ENCODE peak calls at places on chromosome 15, in seven cellular contexts. V is tibial artery, Y is lower lobe of right lung, Z is heart right ventricle, F is Karpas-422, E is HCT116, T is Peyer's patch. H is an unnamed sample.
A peak's percentile ranks its signal among the peaks of the same experiment; 100 is the strongest.

GRCh38 chr15:66657062-66658020 is 44.7 kb upstream of the SMAD6 start:
- DNase-seq in V (no peak), Y (no peak), Z (no peak), F (no peak), E (no peak), T (no peak), H (peak; percentile 32)

GRCh38 chr15:88075102-88075501 is 181.4 kb downstream of the NTRK3 start:
- DNase-seq in V (no peak), Y (no peak), Z (no peak), F (no peak), E (no peak), T (no peak), H (peak; percentile 42)

GRCh38 chr15:55823191-55823670 is 80.3 kb upstream of the PRTG start:
- DNase-seq in V (no peak), Y (no peak), Z (peak; percentile 19), F (no peak), E (no peak), T (no peak), H (peak; percentile 31)

GRCh38 chr15:71508081-71508682 is 302.2 kb upstream of the NR2E3 start:
- DNase-seq in V (no peak), Y (no peak), Z (no peak), F (peak; percentile 62), E (no peak), T (no peak), H (no peak)

GRCh38 chr15:75531041-75531450 is 48.1 kb downstream of the PTPN9 start:
- DNase-seq in V (peak; percentile 63), Y (no peak), Z (peak; percentile 69), F (no peak), E (no peak), T (no peak), H (peak; percentile 6)

GRCh38 chr15:55168350-55168974 is 28.3 kb downstream of the RSL24D1 start:
- DNase-seq in V (peak; percentile 24), Y (no peak), Z (peak; percentile 9), F (peak; percentile 81), E (peak; percentile 81), T (no peak), H (peak; percentile 82)

GRCh38 chr15:28989239-28989830 is 103.6 kb downstream of the APBA2 start:
- DNase-seq in V (no peak), Y (no peak), Z (no peak), F (peak; percentile 44), E (no peak), T (no peak), H (no peak)

GRCh38 chr15:28980709-28981350 is 95.1 kb downstream of the APBA2 start:
- DNase-seq in V (no peak), Y (no peak), Z (no peak), F (no peak), E (no peak), T (no peak), H (no peak)

GRCh38 chr15:70328137-70329115 is 230.7 kb upstream of the TLE3 start:
- DNase-seq in V (peak; percentile 75), Y (no peak), Z (peak; percentile 64), F (no peak), E (no peak), T (peak; percentile 82), H (peak; percentile 45)

GRCh38 chr15:81176291-81176893 is 20.3 kb upstream of the IL16 start:
- DNase-seq in V (peak; percentile 58), Y (no peak), Z (peak; percentile 86), F (no peak), E (no peak), T (no peak), H (no peak)

GRCh38 chr15:41557673-41558399 is 1.2 kb upstream of the TYRO3 start:
- DNase-seq in V (peak; percentile 40), Y (peak; percentile 68), Z (no peak), F (peak; percentile 92), E (peak; percentile 52), T (peak; percentile 55), H (peak; percentile 85)

GRCh38 chr15:73951044-73951561 is 24.8 kb downstream of the LOXL1 start:
- DNase-seq in V (peak; percentile 98), Y (peak; percentile 91), Z (peak; percentile 96), F (peak; percentile 75), E (no peak), T (peak; percentile 76), H (peak; percentile 96)
- H3K4me1 ChIP-seq in V (peaks cover 25% of the 10 kb centered on the region), Y (peaks cover 15% of the 10 kb centered on the region), Z (peaks cover 15% of the 10 kb centered on the region), F (no peaks in the 10 kb centered on the region), E (peaks cover 17% of the 10 kb centered on the region), T (peaks cover 19% of the 10 kb centered on the region), H (peaks cover 20% of the 10 kb centered on the region)

DNA sequence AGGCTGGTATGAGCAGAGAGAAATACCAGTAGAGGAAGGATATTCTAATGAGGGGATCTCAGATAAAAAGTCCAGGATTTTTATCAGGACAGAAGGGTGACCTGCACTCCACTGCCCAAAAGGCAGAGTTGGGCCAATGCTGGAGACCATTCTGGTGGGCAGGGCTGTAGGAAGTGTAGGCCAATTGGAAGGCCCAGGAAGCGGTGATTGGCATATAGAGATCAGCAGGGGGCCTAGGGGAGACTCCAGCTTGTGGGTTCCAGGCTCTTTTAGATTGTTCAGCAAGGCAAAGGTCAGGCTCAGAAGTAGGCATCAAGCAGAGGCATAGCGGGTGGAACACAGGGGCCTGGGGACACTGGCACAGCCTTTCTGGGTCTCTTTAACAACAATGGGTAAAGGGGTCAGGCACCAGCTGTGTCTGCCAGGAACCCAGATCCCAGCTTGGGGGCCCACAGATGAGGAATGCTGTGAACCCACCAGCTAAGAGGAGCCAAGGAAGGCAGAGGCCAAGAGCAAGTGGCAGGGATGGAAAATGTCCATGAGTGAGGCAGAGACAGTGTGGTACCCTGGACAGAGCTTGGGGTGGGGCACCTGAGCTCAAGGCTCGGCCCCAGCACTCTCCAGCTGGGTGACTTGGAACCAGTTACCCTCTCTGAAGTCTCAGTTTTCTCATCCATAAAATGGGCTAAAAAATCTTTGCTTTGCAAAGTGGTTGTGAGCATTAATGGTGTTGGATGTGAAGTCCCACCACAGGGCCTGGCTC is 27.0 kb upstream of the RASGRF1 start:
- DNase-seq in V (no peak), Y (no peak), Z (no peak), F (no peak), E (no peak), T (no peak), H (no peak)
- H3K4me3 ChIP-seq in V (no peak overlapping the region), Y (no peak overlapping the region), Z (no peak overlapping the region), F (no peak overlapping the region), E (no peak overlapping the region), T (no peak overlapping the region), H (no peak overlapping the region)

GRCh38 chr15:40338041-40338657 is 2.6 kb downstream of the CCDC9B start:
- DNase-seq in V (peak; percentile 67), Y (peak; percentile 89), Z (peak; percentile 78), F (peak; percentile 92), E (peak; percentile 35), T (peak; percentile 81), H (peak; percentile 87)
- H3K4me1 ChIP-seq in V (peaks cover 93% of the 10 kb centered on the region), Y (peaks cover 94% of the 10 kb centered on the region), Z (peaks cover 87% of the 10 kb centered on the region), F (peaks cover 27% of the 10 kb centered on the region), E (peaks cover 58% of the 10 kb centered on the region), T (peaks cover 91% of the 10 kb centered on the region), H (peaks cover 60% of the 10 kb centered on the region)

GRCh38 chr15:57223345-57223744 is 153.0 kb upstream of the CGNL1 start:
- DNase-seq in V (no peak), Y (no peak), Z (no peak), F (no peak), E (no peak), T (no peak), H (no peak)

GRCh38 chr15:57217716-57218598 is 158.3 kb upstream of the CGNL1 start:
- DNase-seq in V (no peak), Y (no peak), Z (no peak), F (no peak), E (no peak), T (no peak), H (peak; percentile 88)

GRCh38 chr15:57218826-57219576 is 157.3 kb upstream of the CGNL1 start:
- DNase-seq in V (no peak), Y (no peak), Z (no peak), F (peak; percentile 70), E (no peak), T (no peak), H (peak; percentile 88)

GRCh38 chr15:57223887-57224286 is 152.4 kb upstream of the CGNL1 start:
- DNase-seq in V (no peak), Y (no peak), Z (no peak), F (no peak), E (no peak), T (no peak), H (no peak)

GRCh38 chr15:57220220-57220619 is 156.1 kb upstream of the CGNL1 start:
- DNase-seq in V (no peak), Y (no peak), Z (no peak), F (no peak), E (no peak), T (no peak), H (no peak)
- H3K4me3 ChIP-seq in V (no peak overlapping the region), Y (peak overlapping the region; percentile 7), Z (no peak overlapping the region), F (no peak overlapping the region), E (no peak overlapping the region), T (peak overlapping the region; percentile 7), H (peak overlapping the region; percentile 67)

GRCh38 chr15:51846066-51846462 is 16.6 kb downstream of the TMOD3 start:
- DNase-seq in V (no peak), Y (no peak), Z (no peak), F (no peak), E (no peak), T (no peak), H (no peak)

GRCh38 chr15:51844747-51845426 is 15.4 kb downstream of the TMOD3 start:
- DNase-seq in V (no peak), Y (no peak), Z (no peak), F (no peak), E (no peak), T (no peak), H (no peak)

GRCh38 chr15:51842265-51842664 is 12.8 kb downstream of the TMOD3 start:
- DNase-seq in V (no peak), Y (no peak), Z (no peak), F (no peak), E (no peak), T (no peak), H (no peak)

GRCh38 chr15:51841401-51842040 is 12.1 kb downstream of the TMOD3 start:
- DNase-seq in V (no peak), Y (no peak), Z (no peak), F (no peak), E (no peak), T (no peak), H (no peak)

DNA sequence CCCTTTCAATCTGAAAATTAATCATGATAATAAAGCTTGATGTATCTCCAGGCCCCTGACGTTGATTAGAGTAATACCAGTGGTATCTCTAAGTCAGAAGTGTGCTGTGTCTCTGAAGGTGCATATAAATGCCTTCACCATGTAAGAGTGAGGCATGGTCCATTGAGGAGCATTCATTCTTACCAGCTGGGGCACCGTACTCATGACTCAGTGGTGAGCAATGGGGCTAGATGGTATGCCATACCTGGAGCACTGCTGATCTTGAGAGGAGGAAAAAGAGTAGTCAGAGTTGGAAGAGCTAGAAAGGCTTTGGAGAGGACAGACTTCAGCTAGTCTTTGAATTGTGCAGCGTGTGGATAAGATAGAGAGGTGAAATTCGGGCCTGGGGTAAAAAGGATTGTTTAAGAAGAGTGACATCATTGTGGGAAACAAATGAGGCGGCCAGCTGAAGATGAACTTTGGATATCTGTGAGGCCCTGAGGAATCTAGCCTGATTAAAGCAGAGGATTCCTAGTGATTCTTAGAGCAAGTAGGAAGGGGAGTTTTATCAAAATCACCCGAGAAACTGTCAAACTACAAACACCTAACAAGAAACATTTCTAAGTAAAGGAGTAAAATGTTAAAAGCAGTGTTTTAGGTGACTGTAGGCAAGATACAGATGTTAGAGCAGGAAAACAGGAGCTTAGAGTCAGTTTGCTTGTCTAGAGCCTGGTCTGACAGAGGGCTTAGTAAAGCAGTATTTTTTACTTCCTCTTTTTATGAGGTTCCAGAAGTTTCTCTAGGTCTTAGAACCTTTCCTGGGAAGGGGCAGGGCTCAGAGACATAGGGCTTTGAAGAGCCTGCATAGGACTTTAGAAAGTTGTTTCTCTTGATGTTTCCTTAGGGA is 13.6 kb downstream of the TMOD3 start:
- DNase-seq in V (no peak), Y (no peak), Z (no peak), F (peak; percentile 46), E (peak; percentile 82), T (no peak), H (no peak)
- H3K4me1 ChIP-seq in V (peaks cover 36% of the 10 kb centered on the region), Y (peaks cover 98% of the 10 kb centered on the region), Z (peaks cover 56% of the 10 kb centered on the region), F (peaks cover 12% of the 10 kb centered on the region), E (peaks cover 78% of the 10 kb centered on the region), T (peaks cover 41% of the 10 kb centered on the region), H (peaks cover 17% of the 10 kb centered on the region)

GRCh38 chr15:77633913-77634265 is 1.2 kb upstream of the LINGO1 start:
- DNase-seq in V (no peak), Y (no peak), Z (no peak), F (no peak), E (no peak), T (no peak), H (no peak)
- H3K4me3 ChIP-seq in V (no peak overlapping the region), Y (no peak overlapping the region), Z (no peak overlapping the region), F (no peak overlapping the region), E (peak overlapping the region; percentile 71), T (no peak overlapping the region), H (no peak overlapping the region)

H was measured in SJCRH30.